ENCODE peak calls at places on chromosomes 12 and 14, in five cellular contexts. A, U, V, X and Z are unnamed samples. For H3K4me1 and H3K9me3, the result is how much of the 10 kb centered on the place peaks cover.

GRCh38 chr12:21656931-21657335 is 709 bp downstream of the LDHB start:
- DNase-seq in U (peak), X (peak), V (peak), A (peak), Z (peak)

GRCh38 chr12:12823308-12823707 is 10.2 kb downstream of the DDX47 start:
- DNase-seq in U (peak), V (no peak), A (no peak), X (no peak), Z (no peak)

GRCh38 chr14:47246367-47246766 is 429.0 kb downstream of the MDGA2 start:
- DNase-seq in A (no peak), X (no peak), V (no peak), U (no peak), Z (no peak)

GRCh38 chr12:117111386-117112267 is 12.4 kb upstream of the TESC start:
- DNase-seq in V (no peak), A (no peak), X (no peak), U (no peak), Z (no peak)

GRCh38 chr14:52068741-52069616 is at the start of gene NID2:
- DNase-seq in U (peak), A (peak), V (no peak), X (peak), Z (no peak)

GRCh38 chr12:90235642-90236041 is 527.0 kb upstream of the ATP2B1 start:
- DNase-seq in X (no peak), U (peak), V (no peak), A (no peak), Z (no peak)

GRCh38 chr14:94904636-94905035 is 134.7 kb upstream of the GSC start:
- DNase-seq in X (no peak), A (no peak), U (peak), V (no peak), Z (no peak)

GRCh38 chr12:3964404-3964803 is 91.2 kb upstream of the PARP11 start:
- DNase-seq in X (no peak), V (peak), A (no peak), U (no peak), Z (peak)

GRCh38 chr12:12333980-12334709 is 15.9 kb downstream of the MANSC1 start:
- DNase-seq in V (peak), A (peak), X (peak), U (peak), Z (peak)

GRCh38 chr14:95456281-95456680 is 60.2 kb downstream of the SYNE3 start:
- DNase-seq in A (peak), V (no peak), X (no peak), U (no peak), Z (no peak)

GRCh38 chr12:25423355-25423754 is 129.7 kb downstream of the LMNTD1 start:
- DNase-seq in V (no peak), A (peak), U (no peak), X (peak), Z (peak)

GRCh38 chr12:18457362-18457761 is 196.0 kb downstream of the PIK3C2G start:
- DNase-seq in A (no peak), U (no peak), V (no peak), X (no peak), Z (no peak)

GRCh38 chr12:120939954-120940353 is 35.8 kb upstream of the SPPL3 start:
- DNase-seq in X (no peak), V (no peak), A (no peak), U (no peak), Z (no peak)

GRCh38 chr14:40674503-40674902 is 932.2 kb upstream of the LRFN5 start:
- DNase-seq in U (no peak), A (no peak), X (no peak), V (no peak), Z (no peak)

GRCh38 chr12:6396031-6396430 is 12.1 kb downstream of the LTBR start:
- DNase-seq in X (no peak), A (no peak), U (no peak), V (no peak), Z (no peak)

GRCh38 chr12:110270125-110270962 is 10.7 kb upstream of the ATP2A2 start:
- DNase-seq in X (peak), V (no peak), U (peak), A (no peak), Z (peak)

GRCh38 chr14:46051801-46052200 is 599.8 kb downstream of the RPL10L start:
- DNase-seq in U (peak), X (no peak), A (no peak), V (no peak), Z (no peak)

GRCh38 chr14:76951149-76951548 is 77.4 kb downstream of the IRF2BPL start:
- DNase-seq in V (no peak), A (no peak), U (peak), X (no peak), Z (no peak)

GRCh38 chr14:101033006-101033405 is 129.5 kb upstream of the RTL1 start:
- DNase-seq in A (no peak), X (no peak), U (no peak), V (no peak), Z (no peak)

GRCh38 chr12:104177663-104178501 is 37.7 kb upstream of the TXNRD1 start:
- DNase-seq in V (peak), A (peak), X (peak), U (peak), Z (no peak)

GRCh38 chr12:110281549-110282342 is 699 bp downstream of the ATP2A2 start:
- DNase-seq in V (no peak), A (peak), X (peak), U (peak), Z (peak)

GRCh38 chr12:97474987-97475386 is 12.4 kb downstream of the RMST start:
- DNase-seq in U (no peak), V (no peak), A (no peak), X (no peak), Z (no peak)

GRCh38 chr12:25313591-25313990 is 62.9 kb upstream of the KRAS start:
- DNase-seq in X (no peak), V (no peak), A (no peak), U (peak), Z (no peak)

GRCh38 chr12:128792881-128793280 is 30.9 kb downstream of the SLC15A4 start:
- DNase-seq in X (peak), U (no peak), V (no peak), A (no peak), Z (no peak)

GRCh38 chr12:111024205-111024794 is 103.9 kb upstream of the MYL2 start:
- DNase-seq in V (peak), X (peak), U (peak), A (no peak), Z (peak)

GRCh38 chr12:47954467-47955045 is 8.8 kb upstream of the TMEM106C start:
- DNase-seq in X (no peak), A (no peak), U (no peak), V (no peak), Z (peak)

GRCh38 chr12:114274131-114274530 is 131.8 kb downstream of the TBX5 start:
- DNase-seq in U (no peak), X (no peak), V (no peak), A (no peak), Z (no peak)

GRCh38 chr12:114272071-114272470 is 133.9 kb downstream of the TBX5 start:
- DNase-seq in A (no peak), U (peak), X (no peak), V (no peak), Z (no peak)

DNA sequence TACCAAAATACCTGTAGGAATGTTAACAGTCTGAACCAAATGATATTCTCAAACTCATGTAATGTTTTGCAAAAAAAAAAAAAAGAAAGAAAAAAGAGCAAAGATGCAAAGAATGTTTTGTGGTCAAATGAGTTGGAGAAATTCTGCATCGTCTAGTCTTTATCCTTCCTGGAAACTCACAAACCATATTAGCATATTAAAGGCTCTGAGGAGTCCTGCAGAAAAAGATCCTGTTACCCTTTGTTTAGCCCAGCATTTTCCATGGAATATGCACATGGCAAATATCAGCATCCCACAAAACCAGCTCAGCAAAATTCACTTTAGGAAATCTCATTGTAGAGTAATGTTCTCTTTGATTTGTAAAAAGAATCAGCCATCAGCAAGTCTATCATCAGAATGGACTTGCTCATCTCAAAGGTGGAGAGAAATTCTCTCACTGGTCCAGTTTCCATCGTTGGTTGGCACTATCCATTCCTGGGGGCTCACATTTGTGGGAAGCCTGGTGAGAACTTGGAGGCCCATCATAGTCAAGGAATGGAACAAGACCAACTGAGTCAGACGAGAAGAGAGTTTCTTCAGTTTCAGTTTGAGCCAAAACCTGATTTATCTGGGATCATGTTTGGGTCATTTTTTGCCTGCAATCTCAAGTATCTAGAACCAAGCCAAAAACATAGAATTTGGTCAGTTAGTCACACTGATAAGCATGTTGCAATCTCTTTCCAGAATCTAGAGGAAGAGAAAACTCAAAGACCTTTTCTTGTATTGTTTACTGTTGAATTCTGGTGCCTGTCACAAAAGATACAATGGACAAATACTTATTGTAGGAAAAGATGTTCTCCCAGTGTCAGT is 129.8 kb downstream of the TBX5 start:
- DNase-seq in U (peak), V (no peak), A (no peak), X (no peak), Z (no peak)
- H3K4me3 ChIP-seq in U (no peak), V (no peak), A (no peak), X (no peak), Z (no peak)

DNA sequence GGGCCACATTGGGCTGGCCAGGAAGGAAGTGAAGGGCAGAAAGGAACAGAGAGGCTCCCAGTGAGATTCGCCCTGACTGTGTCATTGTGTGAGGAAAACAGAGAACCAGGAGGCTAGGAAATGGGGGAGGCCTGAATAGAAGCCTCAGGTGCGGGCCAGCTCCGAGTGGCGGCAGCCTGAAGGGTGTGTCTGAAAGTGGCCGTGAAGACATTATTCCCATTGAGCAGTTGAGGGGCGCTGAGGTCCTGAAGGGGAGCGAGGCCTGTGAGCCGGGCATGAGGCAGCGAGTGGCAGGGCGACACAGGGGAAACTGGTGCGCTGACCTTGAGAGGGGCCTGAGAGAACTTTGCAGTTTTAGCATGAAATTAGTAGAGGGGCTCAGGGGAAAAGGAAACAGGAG is 6.9 kb downstream of the CLBA1 start:
- DNase-seq in X (no peak), U (no peak), A (no peak), V (no peak), Z (no peak)
- H3K4me1 ChIP-seq in X (under half), U (under half), A (under half), V (under half), Z (under half)

GRCh38 chr14:69077841-69078240 is 75.1 kb downstream of the DCAF5 start:
- DNase-seq in V (no peak), U (peak), X (no peak), A (no peak), Z (no peak)

GRCh38 chr14:69076341-69076740 is 76.6 kb downstream of the DCAF5 start:
- DNase-seq in V (no peak), X (no peak), A (no peak), U (no peak), Z (no peak)

GRCh38 chr14:69081271-69081670 is 71.6 kb downstream of the DCAF5 start:
- DNase-seq in U (no peak), V (no peak), A (no peak), X (no peak), Z (peak)

GRCh38 chr14:69079188-69079742 is 73.7 kb downstream of the DCAF5 start:
- DNase-seq in A (no peak), V (no peak), X (no peak), U (peak), Z (no peak)

DNA sequence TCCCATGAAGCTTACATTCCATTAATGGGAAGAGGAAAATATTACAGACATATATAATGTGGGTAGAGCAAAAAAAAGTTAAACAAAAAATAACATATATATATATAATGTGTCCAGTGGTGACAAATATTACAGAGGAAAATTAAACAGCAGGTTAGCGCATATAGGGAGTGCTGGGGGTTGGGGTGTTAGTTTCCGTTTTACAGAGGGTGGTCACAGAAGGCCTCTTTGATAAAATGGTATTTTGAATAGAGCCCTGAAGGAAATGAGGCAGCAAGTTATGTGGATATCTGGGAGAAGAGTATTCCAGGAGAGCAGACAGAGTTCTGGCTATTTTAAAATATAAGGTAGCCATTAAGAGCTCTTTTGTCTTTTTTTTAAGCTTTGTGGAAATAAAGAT is 73.2 kb downstream of the DCAF5 start:
- DNase-seq in U (no peak), V (no peak), A (no peak), X (no peak), Z (no peak)
- H3K9me3 ChIP-seq in U (under half), V (under half), A (under half), X (under half), Z (under half)

GRCh38 chr12:57111046-57111698 is at the start of gene STAT6:
- DNase-seq in U (peak), V (no peak), X (peak), A (peak), Z (no peak)
- H3K4me3 ChIP-seq in U (peak), V (peak), X (peak), A (peak), Z (peak)

DNA sequence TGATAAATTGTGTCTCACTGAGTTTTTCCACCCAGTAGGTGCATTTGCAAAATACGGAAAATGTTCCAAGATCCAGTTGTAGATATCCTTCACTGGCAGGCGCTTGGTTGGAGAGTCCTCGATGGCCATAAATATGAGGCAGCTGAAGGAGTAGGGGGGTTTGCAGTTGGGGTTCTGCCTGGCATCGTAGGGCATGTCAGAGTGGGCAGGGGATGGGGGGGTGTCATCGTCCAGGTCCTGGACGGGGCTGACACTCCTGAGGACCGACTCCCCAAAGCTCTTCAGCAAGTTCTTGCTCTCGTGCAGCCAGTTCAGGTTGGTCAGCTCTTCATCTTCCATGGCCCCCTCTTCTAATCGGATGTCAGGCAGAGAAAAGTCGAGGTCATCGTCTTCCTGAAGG is 5.1 kb downstream of the FOXN3 start:
- DNase-seq in X (no peak), V (no peak), U (no peak), A (no peak), Z (no peak)
- H3K4me1 ChIP-seq in X (half or more), V (under half), U (under half), A (under half), Z (under half)

GRCh38 chr12:9908350-9908749 is 23.8 kb downstream of the CLEC2A start:
- DNase-seq in A (no peak), U (no peak), X (no peak), V (no peak), Z (no peak)
- H3K9me3 ChIP-seq in A (under half), U (under half), X (under half), V (under half), Z (under half)